ENCODE peak calls at places on chromosome 4, in eight cellular contexts. Q is neural crest cell, T is GM12864, K is SK-N-SH, I is cardiac muscle cell, Y is B cell, Z is thyroid gland, L is GM12865. P is an unnamed sample.

GRCh38 chr4:2297606-2298517 is 36.0 kb upstream of the MXD4 start:
- DNase-seq in Q (no peak), T (no peak), K (no peak), I (no peak), Y (no peak), Z (no peak), L (peak; percentile 21), P (no peak)

GRCh38 chr4:24236532-24236931 is 346.7 kb upstream of the PPARGC1A start:
- DNase-seq in Q (no peak), T (no peak), K (no peak), I (no peak), Y (no peak), Z (no peak), L (no peak), P (no peak)

GRCh38 chr4:119897260-119897659 is 169.4 kb downstream of the MAD2L1 start:
- DNase-seq in Q (no peak), T (no peak), K (peak; percentile 31), I (no peak), Y (no peak), Z (no peak), L (no peak), P (no peak)

GRCh38 chr4:168882650-168883233 is 127.3 kb downstream of the CBR4 start:
- DNase-seq in Q (no peak), T (no peak), K (no peak), I (peak; percentile 67), Y (no peak), Z (peak; percentile 14), L (no peak), P (no peak)

GRCh38 chr4:112898357-112899141 is 150.9 kb upstream of the ANK2 start:
- DNase-seq in Q (no peak), T (no peak), K (no peak), I (no peak), Y (no peak), Z (no peak), L (no peak), P (no peak)

GRCh38 chr4:66160606-66161005 is 490.3 kb upstream of the EPHA5 start:
- DNase-seq in Q (no peak), T (no peak), K (no peak), I (peak; percentile 18), Y (no peak), Z (no peak), L (no peak), P (no peak)

GRCh38 chr4:80540785-80541469 is 205.4 kb downstream of the CFAP299 start:
- DNase-seq in Q (no peak), T (no peak), K (no peak), I (no peak), Y (no peak), Z (no peak), L (peak; percentile 44), P (peak; percentile 51)

GRCh38 chr4:147157860-147158701 is 212.4 kb upstream of the TTC29 start:
- DNase-seq in Q (peak; percentile 29), T (no peak), K (peak; percentile 78), I (peak; percentile 62), Y (no peak), Z (peak; percentile 30), L (no peak), P (no peak)

DNA sequence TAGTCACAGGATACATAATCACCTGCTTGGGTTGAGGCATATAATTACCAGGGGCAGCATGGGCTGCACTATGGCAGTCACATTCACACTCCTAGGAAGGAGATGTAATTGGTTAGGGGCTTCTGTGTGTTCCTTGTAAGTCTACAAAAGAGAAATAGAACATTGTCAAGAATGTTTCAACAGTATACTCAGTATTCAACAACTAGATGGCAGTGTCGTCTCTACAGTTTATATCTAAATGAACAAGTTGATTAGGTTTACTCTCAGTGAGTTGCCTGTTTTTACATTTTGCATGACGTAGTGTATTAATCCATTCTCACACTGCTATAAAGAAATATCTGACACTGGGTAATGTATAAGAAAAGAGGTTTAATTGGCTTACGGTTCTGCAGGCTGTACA is 50.5 kb upstream of the RAB33B start:
- DNase-seq in Q (no peak), T (no peak), K (no peak), I (peak; percentile 12), Y (no peak), Z (no peak), L (no peak), P (no peak)
- TF ChIP-seq CTCF in Q (no peak), T (no peak), K (peak; percentile 15), I (no peak), Y (no peak), Z (no peak), L (no peak), P (no peak)

GRCh38 chr4:11158971-11159370 is 269.7 kb downstream of the HS3ST1 start:
- DNase-seq in Q (no peak), T (no peak), K (no peak), I (peak; percentile 62), Y (no peak), Z (no peak), L (no peak), P (no peak)
- TF ChIP-seq CTCF in Q (no peak), T (no peak), K (no peak), I (no peak), Y (no peak), Z (no peak), L (no peak), P (no peak)

GRCh38 chr4:161546902-161547301 is 616.9 kb downstream of the FSTL5 start:
- DNase-seq in Q (no peak), T (no peak), K (no peak), I (peak; percentile 1), Y (no peak), Z (no peak), L (peak; percentile 28), P (no peak)
- TF ChIP-seq CTCF in Q (no peak), T (no peak), K (no peak), I (no peak), Y (no peak), Z (no peak), L (no peak), P (no peak)

GRCh38 chr4:84482564-84483563 is 16.2 kb downstream of the NKX6-1 start:
- DNase-seq in Q (no peak), T (no peak), K (peak; percentile 44), I (peak; percentile 24), Y (no peak), Z (no peak), L (no peak), P (no peak)
- TF ChIP-seq CTCF in Q (peak; percentile 54), T (no peak), K (peak; percentile 39), I (peak; percentile 54), Y (no peak), Z (no peak), L (no peak), P (peak; percentile 2)

GRCh38 chr4:20428410-20429160 is 176.9 kb downstream of the SLIT2 start:
- DNase-seq in Q (no peak), T (no peak), K (no peak), I (peak; percentile 47), Y (no peak), Z (no peak), L (peak; percentile 16), P (no peak)
- TF ChIP-seq CTCF in Q (peak; percentile 51), T (peak; percentile 23), K (peak; percentile 52), I (peak; percentile 29), Y (peak; percentile 19), Z (no peak), L (peak; percentile 24), P (peak; percentile 19)

GRCh38 chr4:110970642-110971041 is 347.8 kb upstream of the PITX2 start:
- DNase-seq in Q (peak; percentile 29), T (peak; percentile 5), K (no peak), I (peak; percentile 56), Y (no peak), Z (no peak), L (peak; percentile 60), P (peak; percentile 2)
- TF ChIP-seq CTCF in Q (peak; percentile 61), T (peak; percentile 72), K (peak; percentile 46), I (peak; percentile 59), Y (no peak), Z (no peak), L (peak; percentile 65), P (peak; percentile 60)

DNA sequence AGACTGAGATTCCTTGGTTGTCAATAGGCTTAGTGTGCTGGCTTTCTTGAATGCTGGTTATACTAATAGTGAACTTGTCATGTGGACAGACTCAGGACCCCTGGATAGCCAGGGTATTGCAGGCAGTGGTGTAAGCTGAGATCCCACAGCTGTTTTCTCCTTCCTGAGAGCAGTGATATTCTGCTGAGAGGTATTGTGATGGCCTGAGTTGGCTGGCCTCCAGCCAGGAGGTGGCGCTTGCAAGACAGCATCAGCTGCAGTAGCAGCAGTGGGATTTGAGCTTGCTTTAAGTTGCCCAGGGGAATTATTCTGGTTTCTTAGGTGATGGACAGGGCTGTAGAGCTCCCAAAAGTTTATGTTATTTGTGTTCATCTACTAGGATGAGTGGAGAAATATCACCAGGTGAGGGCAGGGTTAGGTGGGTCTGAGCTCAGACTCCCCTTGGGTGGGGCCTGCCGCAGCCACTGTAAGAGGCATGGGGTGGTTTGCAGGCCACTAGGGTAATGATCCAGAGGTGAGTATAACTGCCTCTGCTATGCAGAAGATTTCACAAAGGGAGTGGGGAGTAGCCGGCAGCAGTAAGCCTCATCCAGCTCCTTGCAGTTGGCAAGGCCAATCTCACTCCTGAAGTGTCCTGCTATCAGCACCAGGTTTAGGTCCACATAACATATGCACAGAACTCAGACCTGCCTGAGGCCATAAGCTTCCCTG is 66.2 kb downstream of the IL15 start:
- DNase-seq in Q (no peak), T (no peak), K (no peak), I (peak; percentile 61), Y (no peak), Z (peak; percentile 63), L (peak; percentile 39), P (no peak)
- TF ChIP-seq CTCF in Q (peak; percentile 17), T (peak; percentile 20), K (peak; percentile 12), I (no peak), Y (no peak), Z (no peak), L (peak; percentile 5), P (peak; percentile 31)

GRCh38 chr4:99120501-99120900 is 23.6 kb downstream of the ADH4 start:
- DNase-seq in Q (no peak), T (no peak), K (no peak), I (no peak), Y (no peak), Z (no peak), L (no peak), P (no peak)

DNA sequence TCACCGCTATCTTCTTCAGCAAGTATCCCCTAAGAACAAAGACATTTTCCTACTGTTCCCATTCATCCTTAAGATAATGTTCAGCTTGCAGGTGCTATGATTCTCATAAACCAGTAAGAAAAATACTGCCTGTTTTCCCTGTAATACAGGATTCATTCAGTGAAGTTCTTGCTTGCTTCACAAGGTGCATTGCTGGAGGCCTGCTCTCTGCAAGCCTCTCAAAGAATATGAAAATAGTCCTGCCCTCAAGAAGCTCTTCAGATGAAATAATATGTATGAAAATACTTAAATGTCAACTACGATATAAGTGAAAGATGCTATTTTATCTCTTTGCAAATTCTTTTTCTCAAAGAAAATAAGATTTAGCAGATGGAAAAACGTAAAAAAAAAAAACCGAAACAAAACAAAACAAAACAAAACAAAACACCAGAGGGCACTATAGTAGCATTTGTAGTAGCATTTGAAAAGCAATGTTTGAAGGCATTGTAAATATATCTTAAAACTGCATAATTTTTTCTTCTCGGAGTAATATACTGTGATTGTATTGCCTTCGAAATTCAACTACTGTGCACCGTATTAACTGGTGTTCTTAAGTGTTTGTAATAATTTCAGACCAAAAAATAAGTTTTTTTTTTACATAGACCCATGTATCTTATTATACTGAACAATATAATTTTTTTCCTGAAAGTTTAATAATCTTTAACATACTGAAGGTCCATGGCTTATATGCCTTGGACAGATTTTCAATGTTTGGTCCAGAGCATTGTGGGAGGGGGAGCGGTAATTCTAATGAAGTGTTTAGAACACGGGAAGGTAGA is 26.0 kb downstream of the ADH4 start:
- DNase-seq in Q (no peak), T (no peak), K (peak; percentile 23), I (peak; percentile 48), Y (no peak), Z (no peak), L (peak; percentile 2), P (peak; percentile 29)
- TF ChIP-seq CTCF in Q (peak; percentile 61), T (peak; percentile 9), K (peak; percentile 64), I (peak; percentile 40), Y (peak; percentile 41), Z (no peak), L (peak; percentile 14), P (peak; percentile 19)